ENCODE peak calls at places on chromosomes 6 and 20, in six cellular contexts. B, K, U, S, A and O are unnamed samples.

GRCh38 chr20:22863881-22864280 is 171.2 kb upstream of the SSTR4 start:
- DNase-seq in B (no peak), K (no peak), U (no peak), S (no peak), A (no peak), O (no peak)

GRCh38 chr6:169794317-169795055 is 43.1 kb downstream of the ERMARD start:
- DNase-seq in B (no peak), K (no peak), U (no peak), S (no peak), A (no peak), O (peak; percentile 73)

GRCh38 chr20:50595433-50595895 is 85.3 kb downstream of the PTPN1 start:
- DNase-seq in B (no peak), K (peak; percentile 35), U (no peak), S (no peak), A (no peak), O (no peak)

GRCh38 chr6:99614430-99615161 is 8.0 kb downstream of the PRDM13 start:
- DNase-seq in B (no peak), K (no peak), U (no peak), S (no peak), A (no peak), O (no peak)

GRCh38 chr20:44560229-44560628 is 22.1 kb upstream of the PKIG start:
- DNase-seq in B (no peak), K (no peak), U (no peak), S (no peak), A (no peak), O (no peak)

GRCh38 chr6:54856137-54856536 is 9.6 kb downstream of the FAM83B start:
- DNase-seq in B (no peak), K (no peak), U (no peak), S (no peak), A (no peak), O (peak; percentile 44)

GRCh38 chr20:61789329-61789728 is 276.4 kb downstream of the TAF4 start:
- DNase-seq in B (no peak), K (no peak), U (no peak), S (no peak), A (no peak), O (no peak)

GRCh38 chr6:1952726-1953360 is 292.6 kb downstream of the GMDS start:
- DNase-seq in B (no peak), K (no peak), U (no peak), S (no peak), A (no peak), O (no peak)

GRCh38 chr6:157090736-157091135 is 232.6 kb downstream of the TMEM242 start:
- DNase-seq in B (no peak), K (no peak), U (no peak), S (no peak), A (no peak), O (no peak)

GRCh38 chr6:22551280-22551679 is 18.1 kb upstream of the HDGFL1 start:
- DNase-seq in B (no peak), K (no peak), U (no peak), S (no peak), A (no peak), O (no peak)

GRCh38 chr6:139730340-139730974 is 356.0 kb upstream of the CITED2 start:
- DNase-seq in B (no peak), K (no peak), U (no peak), S (no peak), A (no peak), O (no peak)

GRCh38 chr6:170437719-170438401 is 115.2 kb downstream of the PSMB1 start:
- DNase-seq in B (no peak), K (no peak), U (no peak), S (no peak), A (no peak), O (no peak)

GRCh38 chr20:57753332-57754164 is 43.7 kb upstream of the PMEPA1 start:
- DNase-seq in B (no peak), K (no peak), U (no peak), S (no peak), A (no peak), O (no peak)

GRCh38 chr20:37285664-37286374 is 3.6 kb upstream of the MANBAL start:
- DNase-seq in B (no peak), K (no peak), U (no peak), S (no peak), A (no peak), O (no peak)

GRCh38 chr6:27188206-27188884 is 59.2 kb upstream of the PRSS16 start:
- DNase-seq in B (no peak), K (peak; percentile 18), U (peak; percentile 23), S (peak; percentile 73), A (peak; percentile 54), O (peak; percentile 48)

GRCh38 chr20:56646599-56646998 is 17.5 kb downstream of the TFAP2C start:
- DNase-seq in B (no peak), K (no peak), U (no peak), S (no peak), A (no peak), O (no peak)

GRCh38 chr20:32526561-32526960 is 58.6 kb downstream of the NOL4L start:
- DNase-seq in B (no peak), K (no peak), U (no peak), S (no peak), A (peak; percentile 50), O (no peak)

GRCh38 chr6:149888659-149889058 is 9.3 kb downstream of the RAET1E start:
- DNase-seq in B (no peak), K (no peak), U (no peak), S (no peak), A (no peak), O (no peak)

GRCh38 chr20:32535953-32536823 is 48.9 kb downstream of the NOL4L start:
- DNase-seq in B (peak; percentile 82), K (peak; percentile 85), U (peak; percentile 74), S (no peak), A (peak; percentile 69), O (peak; percentile 72)

GRCh38 chr6:16471222-16471784 is 232.9 kb downstream of the GMPR start:
- DNase-seq in B (no peak), K (no peak), U (no peak), S (no peak), A (no peak), O (no peak)

GRCh38 chr20:37920270-37920669 is 17.3 kb downstream of the VSTM2L start:
- DNase-seq in B (no peak), K (no peak), U (no peak), S (no peak), A (no peak), O (no peak)

GRCh38 chr6:145626857-145627256 is 108.5 kb downstream of the EPM2A start:
- DNase-seq in B (no peak), K (no peak), U (no peak), S (peak; percentile 8), A (no peak), O (no peak)

DNA sequence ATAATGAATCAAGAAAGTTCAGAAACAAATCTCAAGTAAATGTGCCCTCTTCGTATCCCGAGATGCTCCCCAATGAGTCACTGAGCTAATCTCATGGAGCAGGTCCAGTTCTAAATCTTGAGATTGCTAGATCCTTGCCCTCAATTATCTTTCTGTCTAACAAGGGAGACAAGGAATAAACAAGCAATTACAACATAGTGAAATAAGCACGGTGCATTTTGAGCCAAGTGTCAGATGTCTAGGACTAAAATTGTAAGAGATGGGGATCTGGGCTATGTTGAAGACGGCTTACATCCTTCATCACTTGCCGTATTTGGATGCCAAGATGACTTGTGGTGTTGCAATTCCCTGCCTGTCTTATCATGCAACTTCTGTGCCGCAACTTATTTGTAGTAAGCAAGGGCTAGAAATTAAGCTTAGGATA is 56.5 kb upstream of the ADGRF1 start:
- DNase-seq in B (no peak), K (no peak), U (no peak), S (no peak), A (no peak), O (no peak)
- H3K27ac ChIP-seq in B (no peak overlapping the region), K (no peak overlapping the region), U (no peak overlapping the region), S (no peak overlapping the region), A (no peak overlapping the region), O (peak overlapping the region; percentile 2)

DNA sequence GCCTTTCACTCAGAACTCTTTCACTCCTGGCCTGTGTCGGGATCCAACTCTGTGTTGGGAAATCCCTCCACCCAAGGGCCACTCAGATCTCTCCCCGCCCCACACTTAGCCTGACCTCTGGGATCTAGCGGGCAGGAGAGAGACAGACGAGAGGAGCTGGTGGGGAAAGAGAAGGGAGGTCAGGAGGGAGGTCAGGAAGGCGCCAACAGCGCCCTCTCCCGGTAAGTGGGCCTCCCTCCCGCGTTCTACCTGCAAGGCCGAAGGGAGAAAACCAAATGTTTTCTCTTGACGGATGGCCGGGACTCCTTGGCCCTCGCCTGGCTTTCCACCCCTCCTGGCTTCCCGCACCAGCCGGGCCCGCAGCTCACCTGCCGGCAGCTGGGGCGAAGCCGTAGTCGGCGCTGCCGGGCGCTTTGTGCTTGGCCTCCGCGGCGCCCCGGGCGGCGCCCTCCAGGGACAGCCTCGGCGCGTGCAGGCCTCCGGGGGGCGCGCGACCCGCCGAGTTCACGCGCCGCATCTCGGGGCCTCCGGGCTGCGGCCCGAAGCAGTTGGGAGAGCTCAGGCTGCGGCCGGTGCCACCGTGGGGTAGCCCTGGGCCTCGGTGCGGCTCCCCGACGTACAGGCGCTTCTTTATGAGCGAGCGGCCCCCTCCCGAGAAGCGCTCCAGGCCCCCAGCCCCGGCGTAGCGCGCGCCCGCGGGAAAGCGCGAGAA is 38.2 kb downstream of the C6orf132 start:
- DNase-seq in B (peak; percentile 65), K (peak; percentile 80), U (peak; percentile 72), S (peak; percentile 64), A (no peak), O (peak; percentile 59)
- TF ChIP-seq CTCF in B (peak; percentile 92), K (peak; percentile 94), U (peak; percentile 98), S (peak; percentile 86), A (no peak), O (no peak)

GRCh38 chr6:144298167-144298671 is 13.1 kb downstream of the UTRN start:
- DNase-seq in B (no peak), K (no peak), U (no peak), S (no peak), A (peak; percentile 28), O (no peak)

GRCh38 chr6:144295981-144296767 is 11.0 kb downstream of the UTRN start:
- DNase-seq in B (no peak), K (no peak), U (no peak), S (no peak), A (no peak), O (no peak)

GRCh38 chr6:144297498-144298166 is 12.5 kb downstream of the UTRN start:
- DNase-seq in B (no peak), K (no peak), U (no peak), S (no peak), A (no peak), O (no peak)

GRCh38 chr6:144296973-144297372 is 11.8 kb downstream of the UTRN start:
- DNase-seq in B (no peak), K (no peak), U (no peak), S (peak; percentile 23), A (peak; percentile 79), O (peak; percentile 82)

GRCh38 chr6:144294016-144294415 is 8.9 kb downstream of the UTRN start:
- DNase-seq in B (no peak), K (no peak), U (no peak), S (peak; percentile 59), A (no peak), O (no peak)
- H3K27ac ChIP-seq in B (no peak overlapping the region), K (no peak overlapping the region), U (no peak overlapping the region), S (peak overlapping the region; percentile 81), A (no peak overlapping the region), O (no peak overlapping the region)

DNA sequence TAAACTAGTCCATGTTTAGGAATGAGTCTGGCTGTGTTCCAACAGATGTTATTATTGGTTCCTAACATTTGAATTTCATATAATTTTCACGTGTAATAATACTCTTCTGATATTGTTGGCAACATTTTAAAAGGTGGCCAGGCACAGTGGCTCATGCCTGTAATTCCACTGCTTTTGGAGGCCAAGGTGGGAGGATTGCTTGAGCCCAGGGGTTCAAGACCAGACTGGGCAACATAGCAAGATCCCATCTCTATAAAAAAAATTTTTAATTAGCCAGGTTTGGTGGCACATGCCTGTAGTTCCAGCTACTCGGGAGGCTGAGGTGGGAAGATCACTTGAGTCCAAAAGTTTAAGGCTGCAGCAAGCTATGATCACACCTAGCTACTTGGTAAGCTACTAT is 116.2 kb downstream of the MTHFD1L start:
- DNase-seq in B (no peak), K (no peak), U (no peak), S (no peak), A (no peak), O (no peak)
- TF ChIP-seq CTCF in B (no peak), K (no peak), U (no peak), S (no peak), A (no peak), O (no peak)